ENCODE peak calls at places on chromosomes 16 and 17, in four cellular contexts. T, E, M and C are unnamed samples.

GRCh38 chr17:49585422-49586027 is 9.9 kb downstream of the NXPH3 start:
- DNase-seq in T (no peak), E (no peak), M (no peak), C (peak)

GRCh38 chr17:75647061-75647460 is 13.8 kb downstream of the SMIM5 start:
- DNase-seq in T (no peak), E (no peak), M (no peak), C (no peak)

GRCh38 chr17:31561469-31562412 is 170.3 kb downstream of the RAB11FIP4 start:
- DNase-seq in T (no peak), E (no peak), M (peak), C (no peak)

GRCh38 chr16:46918905-46919792 is 35.0 kb downstream of the GPT2 start:
- DNase-seq in T (no peak), E (no peak), M (no peak), C (no peak)

GRCh38 chr17:74768763-74769114 is 7.4 kb downstream of the NAT9 start:
- DNase-seq in T (no peak), E (no peak), M (no peak), C (no peak)

GRCh38 chr16:67169011-67169451 is 1.3 kb upstream of the NOL3 start:
- DNase-seq in T (no peak), E (no peak), M (no peak), C (no peak)

GRCh38 chr17:49616086-49616485 is 40.4 kb downstream of the NXPH3 start:
- DNase-seq in T (no peak), E (no peak), M (no peak), C (no peak)

GRCh38 chr17:20223808-20224328 is 214.7 kb downstream of the SPECC1 start:
- DNase-seq in T (no peak), E (no peak), M (no peak), C (no peak)

GRCh38 chr16:68999114-68999513 is 106.3 kb upstream of the HAS3 start:
- DNase-seq in T (no peak), E (no peak), M (no peak), C (no peak)

GRCh38 chr16:2493608-2494007 is 18.7 kb downstream of the TBC1D24 start:
- DNase-seq in T (no peak), E (no peak), M (no peak), C (no peak)

GRCh38 chr17:6862822-6863221 is 31.3 kb upstream of the TEKT1 start:
- DNase-seq in T (no peak), E (no peak), M (no peak), C (no peak)

GRCh38 chr16:57862698-57863433 is 60.6 kb upstream of the KIFC3 start:
- DNase-seq in T (no peak), E (no peak), M (no peak), C (no peak)

GRCh38 chr16:4392382-4393242 is 21.0 kb downstream of the VASN start:
- DNase-seq in T (peak), E (no peak), M (peak), C (no peak)